ENCODE peak calls at places on chromosomes 16 and 17, in four cellular contexts. Z is RWPE1, V is uterus, D is ovary. C is an unnamed sample.

GRCh38 chr17:6420173-6420641 is 14.7 kb downstream of the AIPL1 start:
- DNase-seq in D (no peak), V (no peak), Z (no peak), C (no peak)

GRCh38 chr17:4739122-4740024 is at the start of the genes CXCL16 and ZMYND15:
- DNase-seq in D (peak), Z (peak), V (peak), C (no peak)

GRCh38 chr17:27760069-27760885 is 40.1 kb downstream of the NOS2 start:
- DNase-seq in Z (peak), V (peak), D (peak), C (no peak)

GRCh38 chr16:19366384-19366783 is 51.3 kb upstream of the TMC5 start:
- DNase-seq in V (no peak), Z (no peak), D (no peak), C (no peak)

GRCh38 chr16:84266451-84266850 is 26.6 kb upstream of the KCNG4 start:
- DNase-seq in D (no peak), Z (peak), V (peak), C (peak)

GRCh38 chr17:2406903-2407790 is 6.3 kb upstream of the MNT start:
- DNase-seq in Z (peak), V (peak), D (no peak), C (peak)

GRCh38 chr16:23194497-23195221 is 12.1 kb downstream of the SCNN1G start:
- DNase-seq in D (no peak), V (no peak), Z (no peak), C (no peak)

GRCh38 chr17:38322156-38322779 is 21.5 kb downstream of the GPR179 start:
- DNase-seq in Z (peak), D (peak), V (peak), C (no peak)

GRCh38 chr17:57995076-57995956 is 7.3 kb upstream of the VEZF1 start:
- DNase-seq in V (peak), D (peak), Z (peak), C (peak)

GRCh38 chr17:29292992-29293889 is 707 bp downstream of the NUFIP2 start:
- DNase-seq in V (peak), Z (peak), D (peak), C (no peak)

GRCh38 chr17:40023590-40024292 is 8.5 kb downstream of the CSF3 start:
- DNase-seq in D (no peak), Z (no peak), V (peak), C (no peak)

GRCh38 chr16:21104124-21104860 is 46.4 kb downstream of the DNAH3 start:
- DNase-seq in V (no peak), Z (no peak), D (no peak), C (no peak)

DNA sequence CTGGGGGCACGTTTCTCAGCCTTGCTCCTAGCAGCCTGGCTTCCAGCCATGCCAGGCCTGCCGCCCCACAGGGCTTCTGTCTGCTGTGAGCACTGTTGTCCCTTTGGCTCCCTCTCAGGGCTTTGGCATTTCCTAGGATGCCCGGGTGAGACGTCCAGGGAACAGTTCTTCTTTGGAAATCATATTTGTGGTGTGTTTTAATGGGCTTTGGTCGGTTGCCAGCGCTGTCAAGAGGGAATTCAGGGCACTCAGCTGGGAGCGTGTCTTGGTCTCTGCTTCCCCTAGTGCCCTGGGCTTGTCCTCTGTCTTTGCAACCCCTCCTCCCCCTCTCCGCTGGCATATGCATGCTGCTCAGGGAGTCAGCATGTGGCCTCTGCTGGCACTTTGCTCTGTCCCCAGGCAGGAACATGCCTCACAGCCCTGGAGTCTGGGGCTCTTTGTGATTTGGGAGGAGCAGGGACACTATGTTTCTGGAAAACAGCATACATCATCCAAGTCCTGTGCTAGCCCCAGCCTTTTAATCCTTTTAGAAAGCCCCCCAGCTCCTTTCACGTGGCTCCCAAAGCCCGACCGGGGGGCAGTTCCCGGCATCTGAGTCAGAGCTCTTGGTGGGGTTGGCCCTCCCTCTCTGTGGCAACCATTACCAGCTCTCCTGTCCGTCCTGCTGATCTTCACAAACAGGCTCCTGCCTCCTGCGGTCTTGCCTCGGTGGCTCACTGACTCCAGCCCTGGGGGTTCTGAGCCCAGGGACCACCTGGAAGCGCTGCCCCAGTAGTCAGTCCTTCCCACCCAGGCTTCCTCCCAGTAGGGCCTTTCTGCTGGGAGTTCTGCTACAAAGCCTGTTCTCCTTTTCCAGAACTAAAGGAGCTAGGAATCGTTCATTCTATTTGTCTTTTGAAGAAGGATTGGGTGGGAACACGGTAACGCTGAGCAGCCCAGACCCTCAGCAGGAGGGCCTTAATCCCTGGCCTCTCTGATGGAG is 26.7 kb downstream of the SAP30BP start:
- DNase-seq in V (peak), Z (peak), D (no peak), C (peak)
- TF ChIP-seq CTCF in V (no peak), Z (no peak), D (no peak), C (peak)

GRCh38 chr16:54930034-54930938 is at the start of gene IRX5:
- DNase-seq in D (peak), Z (peak), V (peak), C (peak)

GRCh38 chr16:54927125-54928015 is 3.3 kb upstream of the IRX5 start:
- DNase-seq in D (no peak), V (no peak), Z (no peak), C (no peak)

GRCh38 chr16:54928016-54928356 is 2.7 kb upstream of the IRX5 start:
- DNase-seq in V (no peak), Z (no peak), D (peak), C (no peak)

GRCh38 chr16:54929090-54930033 is 1.3 kb upstream of the IRX5 start:
- DNase-seq in Z (peak), D (peak), V (peak), C (peak)

DNA sequence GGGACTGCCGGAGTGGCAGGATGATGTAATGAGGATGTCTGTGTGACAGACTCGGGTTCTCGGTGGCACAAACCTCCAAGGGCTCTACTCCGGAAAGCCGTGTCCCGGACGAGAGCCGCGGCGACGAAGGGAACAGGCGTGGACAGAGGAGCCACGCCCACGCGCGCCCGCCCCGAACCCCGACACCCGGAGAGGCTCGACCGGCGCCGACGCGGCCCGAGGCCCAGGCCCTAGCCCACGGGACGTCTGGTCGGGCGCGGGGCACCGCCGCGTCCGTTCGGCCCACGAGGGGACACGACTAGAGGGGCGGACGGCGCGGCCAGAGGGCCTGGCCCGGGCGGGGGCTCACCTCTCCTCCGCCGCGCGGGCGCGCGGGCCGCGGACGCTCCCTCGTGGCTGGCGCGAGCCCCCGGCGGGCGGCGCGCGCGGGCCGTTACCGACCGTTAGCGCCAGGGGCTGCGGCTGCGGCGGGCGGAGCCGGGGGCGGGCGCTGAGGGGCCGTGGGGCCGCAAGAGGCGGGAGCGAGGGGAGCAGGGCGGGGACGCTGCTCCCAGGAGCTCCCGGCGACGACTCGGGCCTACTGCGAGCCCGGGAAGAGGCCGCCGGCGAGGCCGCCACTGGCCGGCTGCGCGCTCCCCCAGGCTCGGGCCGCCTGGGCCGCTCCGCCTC is 2.1 kb upstream of the IRX5 start:
- DNase-seq in D (peak), Z (peak), V (peak), C (peak)
- H3K27ac ChIP-seq in D (peak), Z (peak), V (peak), C (peak)

GRCh38 chr17:78137392-78138203 is 7.0 kb downstream of the TMC8 start:
- DNase-seq in D (peak), V (no peak), Z (no peak), C (no peak)
- TF ChIP-seq CTCF in D (no peak), V (no peak), Z (peak), C (peak)

GRCh38 chr17:74723891-74724290 is 11.2 kb upstream of the CD300LF start:
- DNase-seq in D (no peak), Z (no peak), V (no peak), C (no peak)

GRCh38 chr17:74715144-74715543 is 2.4 kb upstream of the CD300LF start:
- DNase-seq in Z (no peak), D (no peak), V (no peak), C (no peak)

GRCh38 chr17:74725111-74725510 is 11.9 kb upstream of the RAB37 start:
- DNase-seq in Z (no peak), D (no peak), V (no peak), C (no peak)

DNA sequence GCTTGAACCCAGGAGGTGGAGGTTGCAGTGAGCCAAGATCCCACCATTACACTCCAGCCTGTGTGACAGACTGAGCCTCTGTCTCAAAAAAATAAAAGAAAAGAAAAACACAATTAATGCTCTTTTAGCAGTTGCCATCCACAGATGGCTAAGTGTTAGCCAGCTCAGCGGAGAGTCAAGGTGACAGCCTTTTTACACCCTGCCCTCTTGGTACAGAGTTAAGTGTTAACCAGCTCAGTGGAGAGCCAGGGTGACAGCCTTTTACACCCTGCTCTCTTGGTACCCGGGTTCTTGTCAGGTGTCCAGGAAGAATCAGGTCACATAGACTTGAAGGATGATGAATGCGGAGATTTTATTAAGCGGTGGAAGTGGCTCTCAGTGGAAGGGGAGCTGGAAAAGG is 7.8 kb upstream of the CD300LF start:
- DNase-seq in V (no peak), Z (no peak), D (no peak), C (no peak)
- H3K27ac ChIP-seq in V (no peak), Z (no peak), D (no peak), C (no peak)

GRCh38 chr16:25177512-25177830 is 39.3 kb upstream of the AQP8 start:
- DNase-seq in D (no peak), V (no peak), Z (no peak), C (no peak)

GRCh38 chr16:25174285-25174684 is 42.5 kb upstream of the AQP8 start:
- DNase-seq in D (no peak), V (no peak), Z (no peak), C (no peak)

GRCh38 chr16:25172831-25173230 is 43.9 kb upstream of the AQP8 start:
- DNase-seq in Z (no peak), D (no peak), V (no peak), C (no peak)

GRCh38 chr16:25177831-25178688 is 38.7 kb upstream of the AQP8 start:
- DNase-seq in V (peak), D (no peak), Z (no peak), C (no peak)

GRCh38 chr16:25176136-25176535 is 40.6 kb upstream of the AQP8 start:
- DNase-seq in Z (no peak), V (no peak), D (no peak), C (no peak)
- TF ChIP-seq CTCF in Z (no peak), V (no peak), D (no peak), C (no peak)

GRCh38 chr17:43043306-43043705 is 18.3 kb downstream of the RND2 start:
- DNase-seq in D (no peak), Z (no peak), V (no peak), C (no peak)
- H3K27ac ChIP-seq in D (no peak), Z (no peak), V (peak), C (no peak)

GRCh38 chr17:41076788-41077187 is 7.2 kb upstream of the KRTAP4-7 start:
- DNase-seq in V (no peak), Z (no peak), D (no peak), C (no peak)
- TF ChIP-seq CTCF in V (no peak), Z (no peak), D (no peak), C (no peak)

DNA sequence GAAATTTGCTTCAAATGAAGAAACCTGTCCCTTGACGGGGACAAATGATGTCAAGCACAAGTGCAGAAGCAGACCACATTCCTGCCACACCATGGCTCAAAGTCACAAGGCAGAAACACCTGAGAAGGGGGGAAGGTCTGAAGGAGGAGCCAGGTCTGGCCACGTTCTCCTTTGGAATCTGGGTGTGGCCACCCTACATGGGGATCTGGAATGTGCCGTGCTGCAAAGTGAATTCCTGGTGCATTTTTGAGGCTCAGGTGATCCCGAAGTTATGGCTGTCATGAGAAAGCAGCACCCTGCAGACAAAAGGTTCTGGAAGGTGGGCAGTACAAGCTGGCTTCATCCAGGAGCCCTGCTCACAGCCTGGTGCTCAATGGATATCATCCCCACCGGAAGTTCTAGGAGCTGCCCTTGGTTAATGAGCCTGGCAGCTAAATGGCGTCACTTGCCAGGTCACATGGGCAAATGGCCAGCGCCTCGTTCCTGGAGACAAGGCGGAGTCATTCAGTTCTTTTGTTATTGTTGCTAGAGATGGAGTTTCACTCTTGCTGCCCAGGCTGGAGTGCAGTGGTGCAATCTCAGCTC is 20.1 kb upstream of the ADCY9 start:
- DNase-seq in Z (peak), D (no peak), V (no peak), C (peak)
- H3K27ac ChIP-seq in Z (peak), D (no peak), V (no peak), C (peak)

GRCh38 chr17:64148699-64149098 is 18.8 kb upstream of the ERN1 start:
- DNase-seq in Z (no peak), D (no peak), V (no peak), C (no peak)
- TF ChIP-seq CTCF in Z (no peak), D (no peak), V (no peak), C (peak)

DNA sequence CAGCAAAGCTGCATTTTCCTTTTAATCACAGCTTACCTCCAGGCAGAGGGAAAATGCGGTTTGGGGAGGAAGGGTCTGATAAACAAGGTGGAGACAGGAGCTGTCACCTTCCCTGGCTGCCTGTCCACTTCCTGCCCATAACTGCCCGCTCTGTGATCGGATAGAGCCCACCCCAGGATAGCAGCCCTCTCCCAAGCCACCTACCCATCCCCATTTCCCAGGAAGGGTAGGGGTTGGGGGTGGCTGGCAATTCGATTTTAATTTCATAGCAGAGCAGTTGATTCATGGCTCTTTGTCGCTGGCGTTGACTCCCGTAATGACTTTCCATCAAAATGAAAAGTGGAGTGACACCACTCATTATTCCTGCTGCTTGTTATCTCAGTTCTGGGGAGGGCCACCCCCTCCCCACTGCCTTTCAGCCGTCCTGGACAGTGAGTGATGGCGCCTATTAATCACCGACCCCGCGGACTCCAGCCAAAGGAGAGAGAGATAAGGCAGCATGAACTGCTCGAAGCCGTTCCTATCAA is 11.2 kb downstream of the CDK5RAP3 start:
- DNase-seq in D (no peak), V (no peak), Z (no peak), C (no peak)
- H3K27ac ChIP-seq in D (no peak), V (no peak), Z (peak), C (no peak)

C was measured in foreskin keratinocyte.